ENCODE peak calls at places on chromosome 3, in ten cellular contexts. One of them, this sample, is unnamed.

GRCh38 chr3:159884661-159885402 is 103.8 kb upstream of the IL12A start:
- DNase-seq in adrenal gland: no peak
- DNase-seq in retina: peak
- DNase-seq in tibial artery: no peak
- DNase-seq in AG09309: no peak
- DNase-seq in activated CD4-positive, CD25-positive, alpha-beta regulatory T cell treated with anti-CD3 and anti-CD28 coated beads, Interleukin-2, amount 50 U/mL, for 72 hours: no peak
- DNase-seq in activated CD8-positive, alpha-beta memory T cell treated with anti-CD3 and anti-CD28 coated beads for 48 hours: no peak
- DNase-seq in germinal center: peak
- DNase-seq in HuH-7: peak
- DNase-seq in SK-N-SH: peak
- DNase-seq in this sample: no peak

GRCh38 chr3:49868951-49869454 is 703 bp downstream of the CAMKV start:
- DNase-seq in tibial artery: no peak
- DNase-seq in activated CD8-positive, alpha-beta memory T cell treated with anti-CD3 and anti-CD28 coated beads for 48 hours: no peak
- DNase-seq in HuH-7: no peak
- DNase-seq in germinal center: no peak
- DNase-seq in SK-N-SH: peak
- DNase-seq in AG09309: no peak
- DNase-seq in adrenal gland: no peak
- DNase-seq in retina: no peak
- DNase-seq in activated CD4-positive, CD25-positive, alpha-beta regulatory T cell treated with anti-CD3 and anti-CD28 coated beads, Interleukin-2, amount 50 U/mL, for 72 hours: no peak
- DNase-seq in this sample: no peak

GRCh38 chr3:8643693-8644365 is 769 bp downstream of the SSUH2 start:
- DNase-seq in activated CD4-positive, CD25-positive, alpha-beta regulatory T cell treated with anti-CD3 and anti-CD28 coated beads, Interleukin-2, amount 50 U/mL, for 72 hours: no peak
- DNase-seq in retina: no peak
- DNase-seq in AG09309: no peak
- DNase-seq in adrenal gland: no peak
- DNase-seq in SK-N-SH: no peak
- DNase-seq in tibial artery: no peak
- DNase-seq in HuH-7: no peak
- DNase-seq in germinal center: no peak
- DNase-seq in activated CD8-positive, alpha-beta memory T cell treated with anti-CD3 and anti-CD28 coated beads for 48 hours: no peak
- DNase-seq in this sample: no peak

GRCh38 chr3:48446425-48447193 is at the start of gene ATRIP:
- DNase-seq in germinal center: peak
- DNase-seq in tibial artery: peak
- DNase-seq in adrenal gland: peak
- DNase-seq in activated CD8-positive, alpha-beta memory T cell treated with anti-CD3 and anti-CD28 coated beads for 48 hours: peak
- DNase-seq in SK-N-SH: peak
- DNase-seq in HuH-7: peak
- DNase-seq in AG09309: peak
- DNase-seq in retina: peak
- DNase-seq in activated CD4-positive, CD25-positive, alpha-beta regulatory T cell treated with anti-CD3 and anti-CD28 coated beads, Interleukin-2, amount 50 U/mL, for 72 hours: peak
- DNase-seq in this sample: peak

GRCh38 chr3:129530331-129530761 is 1.9 kb downstream of the RHO start:
- DNase-seq in retina: peak
- DNase-seq in adrenal gland: no peak
- DNase-seq in AG09309: peak
- DNase-seq in SK-N-SH: no peak
- DNase-seq in germinal center: no peak
- DNase-seq in tibial artery: no peak
- DNase-seq in activated CD4-positive, CD25-positive, alpha-beta regulatory T cell treated with anti-CD3 and anti-CD28 coated beads, Interleukin-2, amount 50 U/mL, for 72 hours: no peak
- DNase-seq in activated CD8-positive, alpha-beta memory T cell treated with anti-CD3 and anti-CD28 coated beads for 48 hours: no peak
- DNase-seq in HuH-7: no peak
- DNase-seq in this sample: no peak

GRCh38 chr3:140343709-140344417 is 334.0 kb upstream of the TRIM42 start:
- DNase-seq in adrenal gland: no peak
- DNase-seq in HuH-7: no peak
- DNase-seq in SK-N-SH: no peak
- DNase-seq in tibial artery: no peak
- DNase-seq in germinal center: no peak
- DNase-seq in retina: no peak
- DNase-seq in activated CD8-positive, alpha-beta memory T cell treated with anti-CD3 and anti-CD28 coated beads for 48 hours: no peak
- DNase-seq in AG09309: no peak
- DNase-seq in activated CD4-positive, CD25-positive, alpha-beta regulatory T cell treated with anti-CD3 and anti-CD28 coated beads, Interleukin-2, amount 50 U/mL, for 72 hours: no peak
- DNase-seq in this sample: no peak

GRCh38 chr3:123869165-123869564 is 15.0 kb downstream of the MYLK start:
- DNase-seq in activated CD8-positive, alpha-beta memory T cell treated with anti-CD3 and anti-CD28 coated beads for 48 hours: no peak
- DNase-seq in HuH-7: no peak
- DNase-seq in SK-N-SH: no peak
- DNase-seq in retina: no peak
- DNase-seq in activated CD4-positive, CD25-positive, alpha-beta regulatory T cell treated with anti-CD3 and anti-CD28 coated beads, Interleukin-2, amount 50 U/mL, for 72 hours: no peak
- DNase-seq in AG09309: no peak
- DNase-seq in adrenal gland: no peak
- DNase-seq in germinal center: no peak
- DNase-seq in tibial artery: no peak
- DNase-seq in this sample: no peak

GRCh38 chr3:13498354-13499060 is 18.4 kb downstream of the HDAC11 start:
- DNase-seq in germinal center: no peak
- DNase-seq in tibial artery: no peak
- DNase-seq in AG09309: no peak
- DNase-seq in retina: no peak
- DNase-seq in activated CD8-positive, alpha-beta memory T cell treated with anti-CD3 and anti-CD28 coated beads for 48 hours: no peak
- DNase-seq in SK-N-SH: no peak
- DNase-seq in activated CD4-positive, CD25-positive, alpha-beta regulatory T cell treated with anti-CD3 and anti-CD28 coated beads, Interleukin-2, amount 50 U/mL, for 72 hours: no peak
- DNase-seq in HuH-7: no peak
- DNase-seq in adrenal gland: no peak
- DNase-seq in this sample: no peak

GRCh38 chr3:153338487-153338886 is 176.5 kb downstream of the RAP2B start:
- DNase-seq in activated CD4-positive, CD25-positive, alpha-beta regulatory T cell treated with anti-CD3 and anti-CD28 coated beads, Interleukin-2, amount 50 U/mL, for 72 hours: no peak
- DNase-seq in tibial artery: no peak
- DNase-seq in SK-N-SH: no peak
- DNase-seq in adrenal gland: no peak
- DNase-seq in AG09309: no peak
- DNase-seq in germinal center: no peak
- DNase-seq in activated CD8-positive, alpha-beta memory T cell treated with anti-CD3 and anti-CD28 coated beads for 48 hours: no peak
- DNase-seq in retina: no peak
- DNase-seq in HuH-7: no peak
- DNase-seq in this sample: peak

GRCh38 chr3:72271215-72271614 is 486.3 kb upstream of the PROK2 start:
- DNase-seq in activated CD4-positive, CD25-positive, alpha-beta regulatory T cell treated with anti-CD3 and anti-CD28 coated beads, Interleukin-2, amount 50 U/mL, for 72 hours: no peak
- DNase-seq in SK-N-SH: no peak
- DNase-seq in tibial artery: peak
- DNase-seq in HuH-7: no peak
- DNase-seq in retina: no peak
- DNase-seq in adrenal gland: peak
- DNase-seq in activated CD8-positive, alpha-beta memory T cell treated with anti-CD3 and anti-CD28 coated beads for 48 hours: no peak
- DNase-seq in germinal center: no peak
- DNase-seq in AG09309: no peak
- DNase-seq in this sample: no peak

GRCh38 chr3:196163687-196164493 is 47.3 kb downstream of the ZDHHC19 start:
- DNase-seq in germinal center: no peak
- DNase-seq in activated CD4-positive, CD25-positive, alpha-beta regulatory T cell treated with anti-CD3 and anti-CD28 coated beads, Interleukin-2, amount 50 U/mL, for 72 hours: no peak
- DNase-seq in AG09309: no peak
- DNase-seq in adrenal gland: peak
- DNase-seq in retina: peak
- DNase-seq in HuH-7: peak
- DNase-seq in SK-N-SH: peak
- DNase-seq in tibial artery: no peak
- DNase-seq in activated CD8-positive, alpha-beta memory T cell treated with anti-CD3 and anti-CD28 coated beads for 48 hours: no peak
- DNase-seq in this sample: no peak

GRCh38 chr3:89032331-89033063 is 74.9 kb upstream of the EPHA3 start:
- DNase-seq in AG09309: no peak
- DNase-seq in tibial artery: no peak
- DNase-seq in germinal center: no peak
- DNase-seq in SK-N-SH: no peak
- DNase-seq in activated CD4-positive, CD25-positive, alpha-beta regulatory T cell treated with anti-CD3 and anti-CD28 coated beads, Interleukin-2, amount 50 U/mL, for 72 hours: no peak
- DNase-seq in retina: no peak
- DNase-seq in adrenal gland: no peak
- DNase-seq in activated CD8-positive, alpha-beta memory T cell treated with anti-CD3 and anti-CD28 coated beads for 48 hours: no peak
- DNase-seq in HuH-7: no peak
- DNase-seq in this sample: no peak

GRCh38 chr3:64251019-64251418 is 25.8 kb upstream of the PRICKLE2 start:
- DNase-seq in AG09309: no peak
- DNase-seq in tibial artery: no peak
- DNase-seq in adrenal gland: no peak
- DNase-seq in activated CD8-positive, alpha-beta memory T cell treated with anti-CD3 and anti-CD28 coated beads for 48 hours: no peak
- DNase-seq in activated CD4-positive, CD25-positive, alpha-beta regulatory T cell treated with anti-CD3 and anti-CD28 coated beads, Interleukin-2, amount 50 U/mL, for 72 hours: no peak
- DNase-seq in HuH-7: no peak
- DNase-seq in germinal center: no peak
- DNase-seq in SK-N-SH: no peak
- DNase-seq in retina: no peak
- DNase-seq in this sample: no peak

GRCh38 chr3:150286390-150287147 is 121.5 kb upstream of the TSC22D2 start:
- DNase-seq in tibial artery: no peak
- DNase-seq in SK-N-SH: peak
- DNase-seq in retina: no peak
- DNase-seq in AG09309: no peak
- DNase-seq in adrenal gland: no peak
- DNase-seq in germinal center: peak
- DNase-seq in activated CD4-positive, CD25-positive, alpha-beta regulatory T cell treated with anti-CD3 and anti-CD28 coated beads, Interleukin-2, amount 50 U/mL, for 72 hours: no peak
- DNase-seq in HuH-7: no peak
- DNase-seq in activated CD8-positive, alpha-beta memory T cell treated with anti-CD3 and anti-CD28 coated beads for 48 hours: no peak
- DNase-seq in this sample: no peak

GRCh38 chr3:126305427-126305826 is 51.8 kb downstream of the KLF15 start:
- DNase-seq in retina: no peak
- DNase-seq in germinal center: no peak
- DNase-seq in activated CD4-positive, CD25-positive, alpha-beta regulatory T cell treated with anti-CD3 and anti-CD28 coated beads, Interleukin-2, amount 50 U/mL, for 72 hours: no peak
- DNase-seq in HuH-7: no peak
- DNase-seq in activated CD8-positive, alpha-beta memory T cell treated with anti-CD3 and anti-CD28 coated beads for 48 hours: no peak
- DNase-seq in SK-N-SH: no peak
- DNase-seq in AG09309: no peak
- DNase-seq in adrenal gland: no peak
- DNase-seq in tibial artery: no peak
- DNase-seq in this sample: no peak

GRCh38 chr3:138881233-138881632 is 46.5 kb upstream of the PIK3CB start:
- DNase-seq in HuH-7: no peak
- DNase-seq in retina: no peak
- DNase-seq in germinal center: no peak
- DNase-seq in activated CD8-positive, alpha-beta memory T cell treated with anti-CD3 and anti-CD28 coated beads for 48 hours: no peak
- DNase-seq in activated CD4-positive, CD25-positive, alpha-beta regulatory T cell treated with anti-CD3 and anti-CD28 coated beads, Interleukin-2, amount 50 U/mL, for 72 hours: no peak
- DNase-seq in AG09309: no peak
- DNase-seq in SK-N-SH: no peak
- DNase-seq in tibial artery: no peak
- DNase-seq in adrenal gland: no peak
- DNase-seq in this sample: no peak

GRCh38 chr3:27914199-27914598 is 192.1 kb upstream of the EOMES start:
- DNase-seq in activated CD4-positive, CD25-positive, alpha-beta regulatory T cell treated with anti-CD3 and anti-CD28 coated beads, Interleukin-2, amount 50 U/mL, for 72 hours: no peak
- DNase-seq in HuH-7: no peak
- DNase-seq in activated CD8-positive, alpha-beta memory T cell treated with anti-CD3 and anti-CD28 coated beads for 48 hours: no peak
- DNase-seq in retina: no peak
- DNase-seq in SK-N-SH: peak
- DNase-seq in germinal center: no peak
- DNase-seq in AG09309: no peak
- DNase-seq in tibial artery: no peak
- DNase-seq in adrenal gland: no peak
- DNase-seq in this sample: no peak

GRCh38 chr3:23776352-23776891 is 29.3 kb upstream of the UBE2E1 start:
- DNase-seq in HuH-7: no peak
- DNase-seq in activated CD8-positive, alpha-beta memory T cell treated with anti-CD3 and anti-CD28 coated beads for 48 hours: no peak
- DNase-seq in SK-N-SH: no peak
- DNase-seq in retina: no peak
- DNase-seq in activated CD4-positive, CD25-positive, alpha-beta regulatory T cell treated with anti-CD3 and anti-CD28 coated beads, Interleukin-2, amount 50 U/mL, for 72 hours: no peak
- DNase-seq in germinal center: no peak
- DNase-seq in AG09309: peak
- DNase-seq in tibial artery: peak
- DNase-seq in adrenal gland: no peak
- DNase-seq in this sample: peak

GRCh38 chr3:128489860-128490649 is 2.9 kb downstream of the GATA2 start:
- DNase-seq in adrenal gland: no peak
- DNase-seq in retina: peak
- DNase-seq in activated CD4-positive, CD25-positive, alpha-beta regulatory T cell treated with anti-CD3 and anti-CD28 coated beads, Interleukin-2, amount 50 U/mL, for 72 hours: no peak
- DNase-seq in AG09309: no peak
- DNase-seq in activated CD8-positive, alpha-beta memory T cell treated with anti-CD3 and anti-CD28 coated beads for 48 hours: no peak
- DNase-seq in SK-N-SH: no peak
- DNase-seq in HuH-7: peak
- DNase-seq in tibial artery: peak
- DNase-seq in germinal center: no peak
- DNase-seq in this sample: no peak

GRCh38 chr3:41700155-41700554 is 261.7 kb downstream of the ULK4 start:
- DNase-seq in HuH-7: no peak
- DNase-seq in adrenal gland: no peak
- DNase-seq in activated CD4-positive, CD25-positive, alpha-beta regulatory T cell treated with anti-CD3 and anti-CD28 coated beads, Interleukin-2, amount 50 U/mL, for 72 hours: no peak
- DNase-seq in retina: no peak
- DNase-seq in activated CD8-positive, alpha-beta memory T cell treated with anti-CD3 and anti-CD28 coated beads for 48 hours: no peak
- DNase-seq in tibial artery: no peak
- DNase-seq in AG09309: no peak
- DNase-seq in SK-N-SH: no peak
- DNase-seq in germinal center: no peak
- DNase-seq in this sample: no peak

GRCh38 chr3:49785565-49786356 is 581 bp downstream of the IP6K1 start:
- DNase-seq in activated CD8-positive, alpha-beta memory T cell treated with anti-CD3 and anti-CD28 coated beads for 48 hours: no peak
- DNase-seq in HuH-7: peak
- DNase-seq in germinal center: peak
- DNase-seq in tibial artery: no peak
- DNase-seq in retina: no peak
- DNase-seq in activated CD4-positive, CD25-positive, alpha-beta regulatory T cell treated with anti-CD3 and anti-CD28 coated beads, Interleukin-2, amount 50 U/mL, for 72 hours: peak
- DNase-seq in SK-N-SH: peak
- DNase-seq in AG09309: no peak
- DNase-seq in adrenal gland: peak
- DNase-seq in this sample: no peak

GRCh38 chr3:130658666-130659065 is 88.0 kb downstream of the PIK3R4 start:
- DNase-seq in activated CD8-positive, alpha-beta memory T cell treated with anti-CD3 and anti-CD28 coated beads for 48 hours: no peak
- DNase-seq in retina: no peak
- DNase-seq in activated CD4-positive, CD25-positive, alpha-beta regulatory T cell treated with anti-CD3 and anti-CD28 coated beads, Interleukin-2, amount 50 U/mL, for 72 hours: no peak
- DNase-seq in AG09309: peak
- DNase-seq in adrenal gland: peak
- DNase-seq in SK-N-SH: no peak
- DNase-seq in HuH-7: no peak
- DNase-seq in germinal center: no peak
- DNase-seq in tibial artery: no peak
- DNase-seq in this sample: no peak

GRCh38 chr3:44993471-44994205 is 17.6 kb downstream of the EXOSC7 start:
- DNase-seq in HuH-7: no peak
- DNase-seq in tibial artery: no peak
- DNase-seq in activated CD8-positive, alpha-beta memory T cell treated with anti-CD3 and anti-CD28 coated beads for 48 hours: no peak
- DNase-seq in retina: no peak
- DNase-seq in adrenal gland: peak
- DNase-seq in AG09309: no peak
- DNase-seq in germinal center: no peak
- DNase-seq in activated CD4-positive, CD25-positive, alpha-beta regulatory T cell treated with anti-CD3 and anti-CD28 coated beads, Interleukin-2, amount 50 U/mL, for 72 hours: no peak
- DNase-seq in SK-N-SH: no peak
- DNase-seq in this sample: peak

GRCh38 chr3:109927161-109927560 is 589.8 kb upstream of the DPPA4 start:
- DNase-seq in tibial artery: no peak
- DNase-seq in retina: no peak
- DNase-seq in adrenal gland: no peak
- DNase-seq in HuH-7: no peak
- DNase-seq in activated CD4-positive, CD25-positive, alpha-beta regulatory T cell treated with anti-CD3 and anti-CD28 coated beads, Interleukin-2, amount 50 U/mL, for 72 hours: no peak
- DNase-seq in germinal center: no peak
- DNase-seq in AG09309: peak
- DNase-seq in SK-N-SH: peak
- DNase-seq in activated CD8-positive, alpha-beta memory T cell treated with anti-CD3 and anti-CD28 coated beads for 48 hours: no peak
- DNase-seq in this sample: peak

GRCh38 chr3:170178631-170179030 is 2.9 kb downstream of the PHC3 start:
- DNase-seq in activated CD8-positive, alpha-beta memory T cell treated with anti-CD3 and anti-CD28 coated beads for 48 hours: no peak
- DNase-seq in adrenal gland: no peak
- DNase-seq in germinal center: no peak
- DNase-seq in tibial artery: no peak
- DNase-seq in AG09309: no peak
- DNase-seq in HuH-7: no peak
- DNase-seq in activated CD4-positive, CD25-positive, alpha-beta regulatory T cell treated with anti-CD3 and anti-CD28 coated beads, Interleukin-2, amount 50 U/mL, for 72 hours: no peak
- DNase-seq in SK-N-SH: no peak
- DNase-seq in retina: no peak
- DNase-seq in this sample: no peak

This sample was measured in smooth muscle cell of the brain vasculature.